ENCODE peak calls at places on chromosomes 3 and 15, in eight cellular contexts. V is K562; U is activated T-cell treated with anti-CD3 and anti-CD28 coated beads, Interleukin-2, amount 50 U/mL, for 72 hours; Q is RCC 7860; F is ACHN; B is posterior cingulate gyrus; H is GM12865; P is WTC11. J is an unnamed sample.

GRCh38 chr3:123301331-123302184 is 99.8 kb downstream of the SEC22A start:
- DNase-seq in V (no peak), U (no peak), Q (no peak), F (no peak), B (no peak), H (no peak), P (no peak), J (no peak)

GRCh38 chr15:95291878-95292472 is 1038.5 kb upstream of the NR2F2 start:
- DNase-seq in V (peak), U (no peak), Q (peak), F (peak), B (no peak), H (peak), P (no peak), J (peak)

GRCh38 chr3:11136871-11137626 is 17.2 kb upstream of the HRH1 start:
- DNase-seq in V (peak), U (no peak), Q (peak), F (peak), B (no peak), H (no peak), P (no peak), J (peak)

GRCh38 chr3:137687181-137687880 is 76.8 kb upstream of the SOX14 start:
- DNase-seq in V (no peak), U (no peak), Q (no peak), F (no peak), B (no peak), H (no peak), P (no peak), J (no peak)

GRCh38 chr15:57153140-57153539 is 223.2 kb upstream of the CGNL1 start:
- DNase-seq in V (no peak), U (peak), Q (no peak), F (no peak), B (no peak), H (peak), P (no peak), J (no peak)

GRCh38 chr3:10279384-10280176 is 13.2 kb downstream of the GHRL start:
- DNase-seq in V (no peak), U (no peak), Q (no peak), F (no peak), B (no peak), H (no peak), P (no peak), J (no peak)

GRCh38 chr3:46162975-46163550 is 45.0 kb downstream of the CCR1 start:
- DNase-seq in V (no peak), U (no peak), Q (no peak), F (no peak), B (no peak), H (no peak), P (no peak), J (peak)

GRCh38 chr15:26087881-26088280 is 224.8 kb upstream of the ATP10A start:
- DNase-seq in V (no peak), U (no peak), Q (no peak), F (no peak), B (no peak), H (no peak), P (no peak), J (no peak)

GRCh38 chr3:17833786-17834559 is 91.5 kb upstream of the TBC1D5 start:
- DNase-seq in V (no peak), U (no peak), Q (no peak), F (no peak), B (no peak), H (no peak), P (no peak), J (no peak)

GRCh38 chr3:124607163-124607562 is 123.1 kb upstream of the UMPS start:
- DNase-seq in V (no peak), U (no peak), Q (peak), F (no peak), B (no peak), H (no peak), P (no peak), J (peak)

GRCh38 chr15:34331809-34332208 is 5.8 kb downstream of the SLC12A6 start:
- DNase-seq in V (no peak), U (peak), Q (no peak), F (no peak), B (no peak), H (peak), P (no peak), J (no peak)

GRCh38 chr3:38472342-38472741 is 18.7 kb downstream of the ACVR2B start:
- DNase-seq in V (no peak), U (no peak), Q (no peak), F (no peak), B (no peak), H (no peak), P (no peak), J (no peak)

GRCh38 chr3:133763797-133764734 is 17.9 kb downstream of the TF start:
- DNase-seq in V (no peak), U (no peak), Q (no peak), F (no peak), B (no peak), H (no peak), P (no peak), J (no peak)

GRCh38 chr15:81106560-81106959 is 27.5 kb upstream of the CFAP161 start:
- DNase-seq in V (peak), U (peak), Q (peak), F (peak), B (peak), H (peak), P (peak), J (peak)

GRCh38 chr3:47512416-47513124 is 942 bp downstream of the ELP6 start:
- DNase-seq in V (peak), U (peak), Q (no peak), F (peak), B (no peak), H (peak), P (no peak), J (peak)

GRCh38 chr15:78365931-78366330 is 25.8 kb downstream of the CRABP1 start:
- DNase-seq in V (no peak), U (no peak), Q (no peak), F (no peak), B (no peak), H (no peak), P (no peak), J (no peak)

GRCh38 chr3:36434682-36435426 is 54.5 kb downstream of the STAC start:
- DNase-seq in V (no peak), U (no peak), Q (no peak), F (no peak), B (no peak), H (no peak), P (no peak), J (no peak)

GRCh38 chr3:50126287-50127211 is 28.6 kb upstream of the SEMA3F start:
- DNase-seq in V (peak), U (no peak), Q (peak), F (peak), B (no peak), H (no peak), P (no peak), J (no peak)

GRCh38 chr3:190092250-190092649 is 28.4 kb downstream of the P3H2 start:
- DNase-seq in V (no peak), U (no peak), Q (peak), F (no peak), B (no peak), H (peak), P (no peak), J (no peak)

GRCh38 chr15:69059170-69059943 is 44.9 kb downstream of the NOX5 start:
- DNase-seq in V (peak), U (peak), Q (peak), F (peak), B (peak), H (peak), P (peak), J (peak)

GRCh38 chr15:28913171-28913765 is 27.5 kb downstream of the APBA2 start:
- DNase-seq in V (no peak), U (no peak), Q (no peak), F (no peak), B (no peak), H (no peak), P (no peak), J (no peak)

GRCh38 chr15:42138411-42138810 is 18.0 kb downstream of the PLA2G4F start:
- DNase-seq in V (no peak), U (no peak), Q (no peak), F (no peak), B (peak), H (no peak), P (no peak), J (no peak)